ENCODE peak calls at places on chromosomes 1 and 21, in ten cellular contexts. K, R, D, X, I, Y, A, G, T and P are unnamed samples.

GRCh38 chr1:226990133-226990716 is 50.1 kb downstream of the COQ8A start:
- DNase-seq in X (peak), A (no peak), K (peak), T (no peak), G (no peak), Y (no peak), I (peak), D (peak), R (no peak), P (peak)

GRCh38 chr1:19124273-19124672 is 85.8 kb downstream of the UBR4 start:
- DNase-seq in T (no peak), D (no peak), Y (no peak), R (no peak), G (no peak), A (no peak), I (peak), K (no peak), X (no peak), P (peak)

GRCh38 chr1:106879538-106879937 is 176.9 kb upstream of the PRMT6 start:
- DNase-seq in K (no peak), A (no peak), Y (peak), T (no peak), D (peak), G (peak), X (peak), R (no peak), I (no peak), P (no peak)

GRCh38 chr1:18199462-18199861 is 91.9 kb downstream of the IGSF21 start:
- DNase-seq in D (no peak), I (no peak), X (no peak), R (no peak), K (peak), Y (no peak), A (peak), G (peak), T (no peak), P (no peak)

GRCh38 chr21:42537106-42537742 is 23.6 kb downstream of the SLC37A1 start:
- DNase-seq in T (no peak), I (peak), D (no peak), A (no peak), R (no peak), Y (peak), G (peak), K (no peak), X (no peak), P (peak)

GRCh38 chr1:157496121-157496526 is 56.2 kb downstream of the FCRL5 start:
- DNase-seq in R (peak), X (no peak), A (peak), I (peak), T (peak), Y (peak), K (no peak), G (peak), D (no peak), P (peak)

GRCh38 chr1:104182251-104182650 is 432.6 kb downstream of the AMY1C start:
- DNase-seq in R (no peak), T (no peak), X (no peak), I (no peak), D (no peak), Y (no peak), G (peak), K (no peak), A (no peak), P (no peak)

GRCh38 chr1:233240839-233241682 is 54.5 kb downstream of the PCNX2 start:
- DNase-seq in D (peak), A (peak), R (peak), I (peak), Y (peak), T (no peak), G (peak), K (no peak), X (peak), P (peak)

GRCh38 chr1:1082239-1083180 is 8.4 kb upstream of the RNF223 start:
- DNase-seq in D (no peak), I (no peak), G (no peak), T (no peak), X (peak), A (no peak), Y (no peak), K (peak), R (no peak), P (no peak)

GRCh38 chr1:246576709-246577032 is 10.4 kb downstream of the CNST start:
- DNase-seq in D (no peak), G (no peak), T (no peak), X (no peak), Y (no peak), R (no peak), A (no peak), I (no peak), K (no peak), P (no peak)

GRCh38 chr1:160821627-160822026 is 25.7 kb downstream of the LY9 start:
- DNase-seq in G (no peak), R (no peak), T (no peak), K (no peak), I (no peak), D (no peak), A (no peak), Y (no peak), X (no peak), P (no peak)
- TF ChIP-seq CTCF in G (peak), R (no peak), T (peak), K (no peak), I (no peak), D (no peak), A (no peak), Y (peak), X (no peak), P (no peak)

GRCh38 chr1:25905680-25906643 is at the start of gene STMN1:
- DNase-seq in X (peak), I (peak), Y (peak), T (no peak), R (peak), K (peak), G (peak), D (peak), A (peak), P (peak)
- TF ChIP-seq CTCF in X (no peak), I (no peak), Y (no peak), T (no peak), R (no peak), K (no peak), G (no peak), D (no peak), A (peak), P (no peak)

GRCh38 chr1:109255673-109256072 is 6.3 kb downstream of the CELSR2 start:
- DNase-seq in R (no peak), Y (no peak), K (no peak), G (no peak), D (no peak), T (no peak), I (no peak), A (no peak), X (no peak), P (no peak)

GRCh38 chr1:109254621-109255096 is 5.3 kb downstream of the CELSR2 start:
- DNase-seq in X (no peak), Y (no peak), I (no peak), K (peak), A (no peak), R (no peak), G (no peak), D (no peak), T (no peak), P (no peak)

GRCh38 chr1:109252893-109253802 is 3.8 kb downstream of the CELSR2 start:
- DNase-seq in K (peak), T (no peak), Y (peak), G (no peak), D (no peak), I (peak), A (no peak), X (no peak), R (no peak), P (no peak)

GRCh38 chr1:109255097-109255651 is 5.8 kb downstream of the CELSR2 start:
- DNase-seq in I (no peak), D (no peak), X (no peak), K (peak), A (no peak), G (peak), Y (peak), R (no peak), T (no peak), P (no peak)

GRCh38 chr1:109253803-109254620 is 4.7 kb downstream of the CELSR2 start:
- DNase-seq in R (no peak), K (peak), D (no peak), Y (no peak), I (peak), T (no peak), X (no peak), A (no peak), G (peak), P (no peak)
- TF ChIP-seq CTCF in R (no peak), K (no peak), D (no peak), Y (peak), I (no peak), T (no peak), X (no peak), A (no peak), G (no peak), P (no peak)

GRCh38 chr1:201791051-201791774 is 37.7 kb upstream of the IPO9 start:
- DNase-seq in D (no peak), K (no peak), X (no peak), Y (no peak), G (no peak), I (no peak), T (no peak), R (no peak), A (no peak), P (no peak)

GRCh38 chr1:201791775-201792166 is 37.2 kb upstream of the IPO9 start:
- DNase-seq in X (peak), D (peak), T (no peak), K (no peak), R (peak), Y (peak), A (no peak), I (no peak), G (no peak), P (no peak)

GRCh38 chr1:201795066-201795465 is 33.9 kb upstream of the IPO9 start:
- DNase-seq in X (no peak), Y (no peak), R (no peak), I (no peak), A (no peak), G (peak), T (no peak), D (no peak), K (no peak), P (no peak)

GRCh38 chr1:201792534-201793305 is 36.2 kb upstream of the IPO9 start:
- DNase-seq in Y (peak), K (peak), G (peak), A (peak), X (peak), T (peak), D (peak), I (peak), R (peak), P (peak)

GRCh38 chr1:201793306-201793925 is 35.5 kb upstream of the IPO9 start:
- DNase-seq in A (no peak), D (no peak), R (no peak), G (no peak), X (no peak), I (no peak), T (no peak), K (no peak), Y (no peak), P (no peak)
- TF ChIP-seq CTCF in A (no peak), D (no peak), R (no peak), G (no peak), X (peak), I (no peak), T (no peak), K (no peak), Y (no peak), P (no peak)

DNA sequence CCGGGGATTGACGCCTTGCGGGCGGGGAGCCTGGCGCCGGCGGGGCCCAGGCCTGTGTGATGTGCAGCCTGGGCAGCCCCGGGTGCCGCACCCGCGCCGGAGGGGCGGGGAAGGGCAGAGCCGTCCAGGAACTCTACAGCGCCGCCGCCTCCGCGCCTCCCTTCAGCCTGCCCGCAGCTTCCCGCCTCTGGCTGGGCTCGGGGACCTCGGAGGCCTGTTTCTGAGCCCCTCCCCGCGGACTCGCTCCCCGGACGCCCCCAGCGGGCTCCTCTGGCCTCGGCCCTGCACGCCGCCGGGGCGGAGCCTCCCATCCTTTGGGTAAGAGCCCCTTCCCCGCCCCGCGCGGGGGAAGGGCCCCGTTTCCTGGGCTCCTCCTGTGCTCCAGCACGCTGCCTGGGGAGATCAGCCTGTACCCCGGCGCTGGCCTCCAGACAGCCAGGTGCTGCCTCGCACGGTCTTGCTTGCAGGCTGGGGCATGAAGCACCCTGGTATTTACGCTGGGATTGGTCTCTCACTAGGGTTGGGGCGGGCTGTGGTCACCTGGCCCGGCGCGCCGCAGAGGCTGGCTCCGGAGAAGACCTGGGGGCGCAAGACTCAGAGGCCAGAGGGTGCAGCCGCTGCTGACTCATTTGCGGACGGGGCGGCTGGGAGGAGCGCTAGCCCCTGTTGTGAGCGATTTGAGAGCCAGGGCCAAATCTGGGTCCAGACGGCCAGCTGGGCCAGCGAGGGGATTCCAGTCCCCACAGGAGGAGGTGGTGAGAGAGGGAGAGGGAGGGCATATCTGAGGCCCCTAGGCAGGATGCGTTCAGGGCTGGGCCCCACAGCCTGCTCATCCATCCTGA is 5.7 kb upstream of the ACOT11 start:
- DNase-seq in T (no peak), K (peak), A (peak), G (peak), I (peak), X (peak), R (peak), Y (peak), D (peak), P (peak)
- TF ChIP-seq CTCF in T (no peak), K (no peak), A (peak), G (peak), I (no peak), X (no peak), R (no peak), Y (no peak), D (no peak), P (no peak)

GRCh38 chr1:55478742-55479141 is 263.6 kb upstream of the USP24 start:
- DNase-seq in X (no peak), T (no peak), A (no peak), K (no peak), D (no peak), R (no peak), I (peak), Y (peak), G (peak), P (peak)
- TF ChIP-seq CTCF in X (peak), T (no peak), A (peak), K (no peak), D (no peak), R (no peak), I (no peak), Y (peak), G (peak), P (peak)

DNA sequence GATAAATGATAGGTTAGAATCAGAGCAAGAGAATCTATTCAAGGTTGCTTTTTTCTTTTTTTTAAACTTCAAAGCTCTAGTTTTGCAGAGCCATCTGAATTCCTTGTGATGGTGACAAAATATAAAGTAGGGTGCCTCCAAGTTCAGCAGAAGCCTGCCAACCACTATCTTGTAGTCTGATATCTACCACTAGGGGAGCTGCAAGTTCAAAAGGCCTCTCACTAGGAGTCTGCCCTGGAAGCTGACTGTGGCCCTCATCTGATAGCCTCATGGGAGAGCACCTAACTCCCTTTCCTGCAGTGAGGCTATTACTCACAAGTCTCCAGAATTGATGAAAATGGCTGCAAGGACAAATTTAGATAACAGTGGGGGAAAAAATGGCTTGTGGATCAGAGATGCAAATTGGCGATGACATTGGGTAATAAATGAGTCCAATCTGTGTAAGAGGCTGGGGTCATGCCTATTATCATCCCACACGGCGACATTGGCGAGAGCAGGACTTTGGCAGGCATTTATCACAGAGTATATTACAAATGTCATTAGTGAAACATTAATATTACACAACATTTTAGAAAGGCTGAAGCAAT is 10.7 kb upstream of the ZP4 start:
- DNase-seq in R (no peak), I (no peak), A (no peak), D (no peak), T (no peak), K (no peak), X (no peak), G (peak), Y (peak), P (peak)
- TF ChIP-seq CTCF in R (peak), I (no peak), A (peak), D (peak), T (peak), K (peak), X (peak), G (peak), Y (peak), P (peak)

GRCh38 chr1:67648582-67649326 is 36.2 kb upstream of the GADD45A start:
- DNase-seq in X (no peak), D (no peak), I (no peak), Y (no peak), G (no peak), T (no peak), R (no peak), K (no peak), A (no peak), P (no peak)
- TF ChIP-seq CTCF in X (no peak), D (no peak), I (no peak), Y (no peak), G (peak), T (no peak), R (no peak), K (no peak), A (no peak), P (no peak)

DNA sequence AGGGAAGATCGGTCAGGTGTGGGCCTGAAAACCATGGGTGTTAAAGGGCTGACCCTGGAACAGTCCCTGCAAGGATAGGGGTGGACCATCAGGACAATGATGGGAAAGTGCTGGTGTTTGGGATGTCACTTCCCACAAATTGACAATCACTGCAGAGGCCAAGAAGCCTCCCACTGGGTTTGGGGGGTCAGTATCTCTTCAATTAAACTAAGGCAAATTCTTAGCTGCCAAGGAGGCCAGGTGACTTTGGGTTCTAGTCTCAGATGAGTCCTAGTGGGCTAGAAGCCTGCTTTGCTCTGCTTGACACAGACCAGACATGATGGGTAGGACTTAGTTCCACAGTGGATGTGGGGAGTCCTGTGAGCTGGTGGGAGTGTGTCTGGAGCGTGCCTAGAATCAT is 29.3 kb upstream of the KCNA2 start:
- DNase-seq in Y (no peak), R (no peak), T (no peak), A (no peak), X (no peak), K (no peak), G (no peak), I (no peak), D (no peak), P (no peak)
- TF ChIP-seq CTCF in Y (no peak), R (no peak), T (no peak), A (no peak), X (no peak), K (no peak), G (no peak), I (no peak), D (no peak), P (no peak)

GRCh38 chr1:169271094-169271493 is 96.5 kb downstream of the NME7 start:
- DNase-seq in D (no peak), T (no peak), I (peak), R (no peak), X (no peak), G (peak), K (no peak), A (no peak), Y (peak), P (peak)
- TF ChIP-seq CTCF in D (no peak), T (no peak), I (no peak), R (no peak), X (peak), G (no peak), K (peak), A (no peak), Y (peak), P (no peak)